ENCODE peak calls at places on chromosomes 12 and 14, in ten cellular contexts. One of them, this sample, is unnamed.
A peak's percentile ranks its signal among the peaks of the same experiment; 100 is the strongest.

GRCh38 chr12:2129076-2129475 is 76.3 kb downstream of the CACNA1C start:
- DNase-seq in foreskin fibroblast: peak; percentile 82
- DNase-seq in fibroblast of pulmonary artery: no peak
- DNase-seq in neural progenitor cell: no peak
- DNase-seq in spleen: no peak
- DNase-seq in psoas muscle: no peak
- DNase-seq in uterus: no peak
- DNase-seq in fibroblast of lung: peak; percentile 50
- DNase-seq in tibial nerve: no peak
- DNase-seq in lung: no peak
- DNase-seq in this sample: peak; percentile 95

GRCh38 chr12:29282452-29282851 is 98.5 kb downstream of the ERGIC2 start:
- DNase-seq in foreskin fibroblast: no peak
- DNase-seq in fibroblast of pulmonary artery: peak; percentile 34
- DNase-seq in uterus: no peak
- DNase-seq in psoas muscle: no peak
- DNase-seq in lung: no peak
- DNase-seq in tibial nerve: no peak
- DNase-seq in spleen: no peak
- DNase-seq in fibroblast of lung: peak; percentile 49
- DNase-seq in neural progenitor cell: no peak
- DNase-seq in this sample: no peak

GRCh38 chr12:103197725-103198388 is 240.4 kb downstream of the ASCL1 start:
- DNase-seq in fibroblast of lung: no peak
- DNase-seq in neural progenitor cell: no peak
- DNase-seq in foreskin fibroblast: no peak
- DNase-seq in uterus: no peak
- DNase-seq in tibial nerve: no peak
- DNase-seq in psoas muscle: no peak
- DNase-seq in fibroblast of pulmonary artery: no peak
- DNase-seq in lung: no peak
- DNase-seq in spleen: no peak
- DNase-seq in this sample: no peak

GRCh38 chr14:69354383-69355154 is 43.5 kb downstream of the ERH start:
- DNase-seq in neural progenitor cell: no peak
- DNase-seq in foreskin fibroblast: no peak
- DNase-seq in psoas muscle: no peak
- DNase-seq in lung: no peak
- DNase-seq in uterus: no peak
- DNase-seq in spleen: peak; percentile 88
- DNase-seq in tibial nerve: no peak
- DNase-seq in fibroblast of lung: no peak
- DNase-seq in fibroblast of pulmonary artery: no peak
- DNase-seq in this sample: peak; percentile 58

GRCh38 chr14:67420102-67420739 is 8.3 kb upstream of the PLEK2 start:
- DNase-seq in uterus: no peak
- DNase-seq in foreskin fibroblast: no peak
- DNase-seq in spleen: no peak
- DNase-seq in tibial nerve: no peak
- DNase-seq in fibroblast of pulmonary artery: no peak
- DNase-seq in lung: no peak
- DNase-seq in neural progenitor cell: peak; percentile 41
- DNase-seq in fibroblast of lung: no peak
- DNase-seq in psoas muscle: peak; percentile 70
- DNase-seq in this sample: no peak

GRCh38 chr12:53817021-53817389 is 65.2 kb upstream of the CISTR start:
- DNase-seq in neural progenitor cell: no peak
- DNase-seq in foreskin fibroblast: no peak
- DNase-seq in psoas muscle: no peak
- DNase-seq in tibial nerve: no peak
- DNase-seq in spleen: no peak
- DNase-seq in fibroblast of pulmonary artery: no peak
- DNase-seq in fibroblast of lung: no peak
- DNase-seq in uterus: no peak
- DNase-seq in lung: no peak
- DNase-seq in this sample: no peak

GRCh38 chr12:50033317-50033679 is 8.0 kb upstream of the RACGAP1 start:
- DNase-seq in fibroblast of pulmonary artery: no peak
- DNase-seq in uterus: no peak
- DNase-seq in spleen: no peak
- DNase-seq in psoas muscle: no peak
- DNase-seq in neural progenitor cell: no peak
- DNase-seq in tibial nerve: no peak
- DNase-seq in foreskin fibroblast: no peak
- DNase-seq in fibroblast of lung: no peak
- DNase-seq in lung: no peak
- DNase-seq in this sample: peak; percentile 54

GRCh38 chr12:94597268-94597667 is 53.1 kb downstream of the TMCC3 start:
- DNase-seq in neural progenitor cell: no peak
- DNase-seq in uterus: no peak
- DNase-seq in spleen: no peak
- DNase-seq in psoas muscle: no peak
- DNase-seq in fibroblast of pulmonary artery: no peak
- DNase-seq in lung: no peak
- DNase-seq in fibroblast of lung: no peak
- DNase-seq in foreskin fibroblast: no peak
- DNase-seq in tibial nerve: no peak
- DNase-seq in this sample: no peak

GRCh38 chr12:65308601-65309071 is 30.2 kb downstream of the MSRB3 start:
- DNase-seq in spleen: no peak
- DNase-seq in foreskin fibroblast: peak; percentile 61
- DNase-seq in fibroblast of lung: peak; percentile 40
- DNase-seq in uterus: peak; percentile 21
- DNase-seq in lung: no peak
- DNase-seq in neural progenitor cell: no peak
- DNase-seq in tibial nerve: no peak
- DNase-seq in fibroblast of pulmonary artery: peak; percentile 64
- DNase-seq in psoas muscle: no peak
- DNase-seq in this sample: no peak

GRCh38 chr14:105067969-105068301 is 2.7 kb upstream of the GPR132 start:
- DNase-seq in psoas muscle: peak; percentile 37
- DNase-seq in neural progenitor cell: no peak
- DNase-seq in foreskin fibroblast: no peak
- DNase-seq in uterus: no peak
- DNase-seq in spleen: peak; percentile 79
- DNase-seq in fibroblast of pulmonary artery: no peak
- DNase-seq in tibial nerve: no peak
- DNase-seq in lung: no peak
- DNase-seq in fibroblast of lung: no peak
- DNase-seq in this sample: no peak

GRCh38 chr12:6685814-6686213 is 3.4 kb downstream of the ZNF384 start:
- DNase-seq in tibial nerve: no peak
- DNase-seq in neural progenitor cell: no peak
- DNase-seq in fibroblast of lung: no peak
- DNase-seq in foreskin fibroblast: no peak
- DNase-seq in uterus: no peak
- DNase-seq in spleen: no peak
- DNase-seq in fibroblast of pulmonary artery: no peak
- DNase-seq in psoas muscle: no peak
- DNase-seq in lung: no peak
- DNase-seq in this sample: no peak

GRCh38 chr12:3492868-3493224 is 1.8 kb downstream of the PRMT8 start:
- DNase-seq in foreskin fibroblast: no peak
- DNase-seq in psoas muscle: no peak
- DNase-seq in neural progenitor cell: no peak
- DNase-seq in uterus: no peak
- DNase-seq in spleen: no peak
- DNase-seq in fibroblast of pulmonary artery: no peak
- DNase-seq in lung: no peak
- DNase-seq in fibroblast of lung: no peak
- DNase-seq in tibial nerve: no peak
- DNase-seq in this sample: peak; percentile 73

GRCh38 chr14:100839573-100840175 is 13.8 kb downstream of the MEG3 start:
- DNase-seq in uterus: no peak
- DNase-seq in psoas muscle: no peak
- DNase-seq in fibroblast of pulmonary artery: no peak
- DNase-seq in neural progenitor cell: peak; percentile 59
- DNase-seq in spleen: peak; percentile 66
- DNase-seq in foreskin fibroblast: no peak
- DNase-seq in fibroblast of lung: no peak
- DNase-seq in lung: no peak
- DNase-seq in tibial nerve: no peak
- DNase-seq in this sample: peak; percentile 32

GRCh38 chr14:68504861-68505260 is 288.0 kb downstream of the ZFP36L1 start:
- DNase-seq in lung: no peak
- DNase-seq in spleen: no peak
- DNase-seq in tibial nerve: no peak
- DNase-seq in neural progenitor cell: no peak
- DNase-seq in uterus: no peak
- DNase-seq in foreskin fibroblast: no peak
- DNase-seq in fibroblast of pulmonary artery: no peak
- DNase-seq in psoas muscle: no peak
- DNase-seq in fibroblast of lung: no peak
- DNase-seq in this sample: no peak

GRCh38 chr12:47328831-47329545 is 249.2 kb upstream of the AMIGO2 start:
- DNase-seq in uterus: no peak
- DNase-seq in fibroblast of lung: peak; percentile 80
- DNase-seq in psoas muscle: no peak
- DNase-seq in lung: no peak
- DNase-seq in spleen: no peak
- DNase-seq in neural progenitor cell: no peak
- DNase-seq in tibial nerve: no peak
- DNase-seq in fibroblast of pulmonary artery: peak; percentile 52
- DNase-seq in foreskin fibroblast: no peak
- DNase-seq in this sample: peak; percentile 76

GRCh38 chr14:24339284-24340151 is at the start of gene RIPK3:
- DNase-seq in spleen: peak; percentile 95
- DNase-seq in fibroblast of pulmonary artery: no peak
- DNase-seq in fibroblast of lung: no peak
- DNase-seq in uterus: no peak
- DNase-seq in neural progenitor cell: peak; percentile 60
- DNase-seq in tibial nerve: no peak
- DNase-seq in psoas muscle: peak; percentile 66
- DNase-seq in foreskin fibroblast: no peak
- DNase-seq in lung: peak; percentile 78
- DNase-seq in this sample: peak; percentile 85

GRCh38 chr12:126347421-126347820 is 1282.2 kb downstream of the AACS start:
- DNase-seq in fibroblast of pulmonary artery: peak; percentile 8
- DNase-seq in neural progenitor cell: peak; percentile 28
- DNase-seq in psoas muscle: no peak
- DNase-seq in uterus: no peak
- DNase-seq in lung: no peak
- DNase-seq in tibial nerve: no peak
- DNase-seq in foreskin fibroblast: no peak
- DNase-seq in spleen: no peak
- DNase-seq in fibroblast of lung: no peak
- DNase-seq in this sample: no peak
- TF ChIP-seq CTCF in fibroblast of pulmonary artery: peak; percentile 17
- TF ChIP-seq CTCF in neural progenitor cell: peak; percentile 56
- TF ChIP-seq CTCF in psoas muscle: no peak
- TF ChIP-seq CTCF in uterus: no peak
- TF ChIP-seq CTCF in lung: no peak
- TF ChIP-seq CTCF in tibial nerve: no peak
- TF ChIP-seq CTCF in foreskin fibroblast: no peak
- TF ChIP-seq CTCF in spleen: no peak
- TF ChIP-seq CTCF in fibroblast of lung: no peak
- TF ChIP-seq CTCF in this sample: peak; percentile 31

DNA sequence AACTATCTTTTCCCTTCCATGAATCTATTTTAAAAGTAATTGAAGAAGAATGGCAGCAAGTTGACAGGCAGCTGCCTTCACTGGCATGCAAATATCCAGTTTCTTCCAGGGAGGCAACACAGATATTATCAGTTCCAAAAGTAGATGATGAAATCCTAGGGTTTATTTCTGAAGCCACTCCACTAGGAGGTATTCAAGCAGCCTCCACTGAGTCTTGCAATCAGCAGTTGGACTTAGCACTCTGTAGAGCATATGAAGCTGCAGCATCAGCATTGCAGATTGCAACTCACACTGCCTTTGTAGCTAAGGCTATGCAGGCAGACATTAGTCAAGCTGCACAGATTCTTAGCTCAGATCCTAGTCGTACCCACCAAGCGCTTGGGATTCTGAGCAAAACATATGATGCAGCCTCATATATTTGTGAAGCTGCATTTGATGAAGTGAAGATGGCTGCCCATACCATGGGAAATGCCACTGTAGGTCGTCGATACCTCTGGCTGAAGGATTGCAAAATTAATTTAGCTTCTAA is 18.4 kb downstream of the TMPO start:
- DNase-seq in tibial nerve: no peak
- DNase-seq in foreskin fibroblast: no peak
- DNase-seq in spleen: no peak
- DNase-seq in fibroblast of lung: no peak
- DNase-seq in fibroblast of pulmonary artery: peak; percentile 44
- DNase-seq in neural progenitor cell: no peak
- DNase-seq in uterus: no peak
- DNase-seq in lung: no peak
- DNase-seq in psoas muscle: no peak
- DNase-seq in this sample: no peak
- TF ChIP-seq CTCF in tibial nerve: no peak
- TF ChIP-seq CTCF in foreskin fibroblast: no peak
- TF ChIP-seq CTCF in spleen: no peak
- TF ChIP-seq CTCF in fibroblast of lung: no peak
- TF ChIP-seq CTCF in fibroblast of pulmonary artery: no peak
- TF ChIP-seq CTCF in neural progenitor cell: no peak
- TF ChIP-seq CTCF in uterus: no peak
- TF ChIP-seq CTCF in lung: no peak
- TF ChIP-seq CTCF in psoas muscle: no peak
- TF ChIP-seq CTCF in this sample: no peak

DNA sequence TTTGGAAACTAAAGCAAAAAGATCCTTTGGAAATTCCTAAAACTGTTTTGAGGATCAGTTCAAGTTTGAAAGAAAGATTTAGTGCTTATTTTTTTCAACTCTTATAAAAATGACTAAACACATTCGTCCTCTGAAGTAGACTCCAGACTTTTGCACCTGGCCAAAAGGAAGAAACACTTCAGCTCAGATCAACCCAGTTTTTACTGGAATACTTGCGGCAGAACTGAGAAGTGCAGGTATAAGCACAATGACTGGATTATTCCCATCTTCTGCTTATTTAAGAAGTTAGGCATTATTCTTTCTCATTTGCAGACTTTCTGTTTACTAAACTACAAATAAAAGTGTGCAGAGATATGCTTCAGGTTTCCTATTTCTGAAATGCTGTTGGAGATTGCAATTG is 41.9 kb downstream of the PDE6H start:
- DNase-seq in foreskin fibroblast: no peak
- DNase-seq in tibial nerve: no peak
- DNase-seq in fibroblast of pulmonary artery: no peak
- DNase-seq in lung: no peak
- DNase-seq in spleen: no peak
- DNase-seq in neural progenitor cell: no peak
- DNase-seq in fibroblast of lung: no peak
- DNase-seq in uterus: no peak
- DNase-seq in psoas muscle: no peak
- DNase-seq in this sample: no peak
- TF ChIP-seq CTCF in foreskin fibroblast: no peak
- TF ChIP-seq CTCF in tibial nerve: no peak
- TF ChIP-seq CTCF in fibroblast of pulmonary artery: no peak
- TF ChIP-seq CTCF in lung: no peak
- TF ChIP-seq CTCF in spleen: no peak
- TF ChIP-seq CTCF in neural progenitor cell: no peak
- TF ChIP-seq CTCF in fibroblast of lung: no peak
- TF ChIP-seq CTCF in uterus: no peak
- TF ChIP-seq CTCF in psoas muscle: no peak
- TF ChIP-seq CTCF in this sample: no peak

GRCh38 chr12:48957141-48958048 is at the start of gene ARF3:
- DNase-seq in uterus: peak; percentile 92
- DNase-seq in tibial nerve: peak; percentile 87
- DNase-seq in fibroblast of lung: peak; percentile 88
- DNase-seq in foreskin fibroblast: peak; percentile 91
- DNase-seq in neural progenitor cell: peak; percentile 100
- DNase-seq in psoas muscle: peak; percentile 96
- DNase-seq in spleen: peak; percentile 99
- DNase-seq in lung: peak; percentile 96
- DNase-seq in fibroblast of pulmonary artery: peak; percentile 91
- DNase-seq in this sample: peak; percentile 98
- TF ChIP-seq CTCF in uterus: no peak
- TF ChIP-seq CTCF in tibial nerve: no peak
- TF ChIP-seq CTCF in fibroblast of lung: no peak
- TF ChIP-seq CTCF in foreskin fibroblast: no peak
- TF ChIP-seq CTCF in neural progenitor cell: no peak
- TF ChIP-seq CTCF in psoas muscle: no peak
- TF ChIP-seq CTCF in spleen: no peak
- TF ChIP-seq CTCF in lung: no peak
- TF ChIP-seq CTCF in fibroblast of pulmonary artery: no peak
- TF ChIP-seq CTCF in this sample: no peak

This sample was measured in osteoblast.